ENCODE peak calls at places on chromosomes 12 and 14, in ten cellular contexts. T is WTC11, E is HTR-8/SVneo, Q is NCI-H524, S is Daoy, G is RPMI7951, U is GM20000, Y is amygdala, J is midbrain, X is activated T-cell treated with anti-CD3 and anti-CD28 coated beads for 1 hour. V is an unnamed sample.

GRCh38 chr12:116529686-116530085 is 29.5 kb upstream of the MAP1LC3B2 start:
- DNase-seq in T (no peak), E (no peak), Q (no peak), S (no peak), G (no peak), U (no peak), Y (no peak), J (no peak), X (no peak), V (no peak)

GRCh38 chr12:11939223-11939622 is 131.5 kb upstream of the BCL2L14 start:
- DNase-seq in T (no peak), E (no peak), Q (no peak), S (no peak), G (no peak), U (no peak), Y (no peak), J (no peak), X (no peak), V (no peak)

GRCh38 chr14:104749111-104749649 is 3.8 kb upstream of the SIVA1 start:
- DNase-seq in T (no peak), E (no peak), Q (peak), S (no peak), G (peak), U (no peak), Y (peak), J (peak), X (no peak), V (no peak)

GRCh38 chr12:52856787-52857186 is 8.0 kb upstream of the KRT78 start:
- DNase-seq in T (no peak), E (no peak), Q (no peak), S (no peak), G (no peak), U (no peak), Y (no peak), J (no peak), X (no peak), V (no peak)

GRCh38 chr12:113222730-113223531 is 1.7 kb downstream of the TPCN1 start:
- DNase-seq in T (no peak), E (no peak), Q (no peak), S (peak), G (peak), U (no peak), Y (no peak), J (peak), X (no peak), V (peak)

GRCh38 chr12:65501935-65502334 is 223.5 kb downstream of the MSRB3 start:
- DNase-seq in T (no peak), E (no peak), Q (no peak), S (no peak), G (no peak), U (no peak), Y (no peak), J (no peak), X (no peak), V (no peak)

GRCh38 chr14:93104961-93105360 is 10.8 kb downstream of the ITPK1 start:
- DNase-seq in T (peak), E (no peak), Q (no peak), S (peak), G (no peak), U (no peak), Y (no peak), J (no peak), X (no peak), V (no peak)

GRCh38 chr14:76901171-76902055 is 75.2 kb downstream of the LRRC74A start:
- DNase-seq in T (no peak), E (peak), Q (no peak), S (no peak), G (peak), U (no peak), Y (no peak), J (no peak), X (no peak), V (no peak)

GRCh38 chr12:79732647-79733046 is 41.9 kb upstream of the PAWR start:
- DNase-seq in T (no peak), E (no peak), Q (no peak), S (no peak), G (no peak), U (no peak), Y (no peak), J (no peak), X (no peak), V (no peak)

GRCh38 chr14:71645656-71646055 is 286.6 kb upstream of the RGS6 start:
- DNase-seq in T (no peak), E (no peak), Q (no peak), S (no peak), G (no peak), U (no peak), Y (no peak), J (no peak), X (no peak), V (no peak)

GRCh38 chr12:46373303-46374182 is 970 bp upstream of the SLC38A2 start:
- DNase-seq in T (peak), E (no peak), Q (peak), S (peak), G (peak), U (peak), Y (no peak), J (peak), X (peak), V (no peak)

GRCh38 chr12:1810201-1810930 is 10.0 kb upstream of the LRTM2 start:
- DNase-seq in T (no peak), E (peak), Q (no peak), S (peak), G (peak), U (no peak), Y (no peak), J (no peak), X (no peak), V (no peak)

GRCh38 chr12:132427177-132427725 is 62.7 kb upstream of the FBRSL1 start:
- DNase-seq in T (no peak), E (no peak), Q (no peak), S (peak), G (no peak), U (no peak), Y (no peak), J (no peak), X (no peak), V (no peak)

GRCh38 chr12:89700191-89700810 is 8.3 kb downstream of the ATP2B1 start:
- DNase-seq in T (no peak), E (no peak), Q (no peak), S (no peak), G (no peak), U (no peak), Y (no peak), J (no peak), X (no peak), V (no peak)

GRCh38 chr14:93962701-93963601 is 13.4 kb downstream of the ASB2 start:
- DNase-seq in T (no peak), E (no peak), Q (no peak), S (peak), G (peak), U (peak), Y (no peak), J (peak), X (no peak), V (no peak)

GRCh38 chr14:64035143-64035542 is 182.3 kb downstream of the SYNE2 start:
- DNase-seq in T (no peak), E (no peak), Q (no peak), S (no peak), G (no peak), U (no peak), Y (no peak), J (no peak), X (no peak), V (peak)

GRCh38 chr12:48285751-48286650 is 64.7 kb downstream of the ZNF641 start:
- DNase-seq in T (no peak), E (no peak), Q (no peak), S (peak), G (no peak), U (no peak), Y (no peak), J (no peak), X (no peak), V (no peak)

GRCh38 chr14:63544641-63545234 is 1.6 kb upstream of the PPP2R5E start:
- DNase-seq in T (no peak), E (peak), Q (peak), S (peak), G (peak), U (no peak), Y (no peak), J (peak), X (no peak), V (no peak)

GRCh38 chr12:72511493-72511892 is 239.3 kb downstream of the TRHDE start:
- DNase-seq in T (no peak), E (no peak), Q (no peak), S (no peak), G (no peak), U (no peak), Y (no peak), J (no peak), X (no peak), V (no peak)

GRCh38 chr14:69191340-69192111 is at the start of gene EXD2:
- DNase-seq in T (peak), E (peak), Q (peak), S (peak), G (peak), U (peak), Y (peak), J (peak), X (peak), V (peak)

GRCh38 chr14:60097974-60098373 is 6.3 kb downstream of the PCNX4 start:
- DNase-seq in T (no peak), E (no peak), Q (no peak), S (no peak), G (no peak), U (no peak), Y (no peak), J (no peak), X (no peak), V (no peak)

GRCh38 chr12:6640497-6640896 is 4.7 kb upstream of the LPAR5 start:
- DNase-seq in T (no peak), E (no peak), Q (no peak), S (no peak), G (no peak), U (no peak), Y (no peak), J (no peak), X (no peak), V (no peak)

GRCh38 chr12:6039894-6040601 is 84.4 kb downstream of the VWF start:
- DNase-seq in T (peak), E (peak), Q (peak), S (peak), G (peak), U (peak), Y (peak), J (peak), X (peak), V (peak)

GRCh38 chr12:88063375-88063774 is 34.2 kb upstream of the C12orf50 start:
- DNase-seq in T (no peak), E (peak), Q (no peak), S (peak), G (peak), U (peak), Y (no peak), J (no peak), X (no peak), V (no peak)

GRCh38 chr12:2083008-2083407 is 30.2 kb downstream of the CACNA1C start:
- DNase-seq in T (no peak), E (no peak), Q (peak), S (no peak), G (no peak), U (no peak), Y (no peak), J (no peak), X (no peak), V (no peak)

GRCh38 chr12:113990548-113991223 is 24.6 kb upstream of the RBM19 start:
- DNase-seq in T (no peak), E (no peak), Q (no peak), S (no peak), G (no peak), U (no peak), Y (no peak), J (no peak), X (no peak), V (no peak)

GRCh38 chr14:104341532-104342434 is 203.4 kb downstream of the KIF26A start:
- DNase-seq in T (peak), E (peak), Q (peak), S (peak), G (peak), U (peak), Y (no peak), J (no peak), X (no peak), V (no peak)

GRCh38 chr14:95526483-95527391 is 8.1 kb upstream of the GLRX5 start:
- DNase-seq in T (no peak), E (no peak), Q (no peak), S (no peak), G (no peak), U (no peak), Y (no peak), J (no peak), X (no peak), V (no peak)